ENCODE peak calls at places on chromosomes 16 and 17, in ten cellular contexts. M is substantia nigra, L is head of caudate nucleus, Q is iPS DF 6.9, I is epithelial cell of esophagus, D is Caco-2, Y is foreskin melanocyte, E is dermis blood vessel endothelial cell, G is left kidney, S is HCT116. R is an unnamed sample.

GRCh38 chr16:14436410-14436955 is 193.6 kb downstream of the PARN start:
- DNase-seq in M (peak; percentile 11), L (no peak), Q (no peak), I (no peak), D (no peak), Y (no peak), E (no peak), G (no peak), S (no peak), R (no peak)

GRCh38 chr16:89918453-89919347 is at the start of gene MC1R:
- DNase-seq in M (no peak), L (no peak), Q (no peak), I (no peak), D (peak; percentile 77), Y (peak; percentile 80), E (peak; percentile 58), G (peak; percentile 80), S (peak; percentile 26), R (peak; percentile 75)

GRCh38 chr16:84952335-84953050 is 58.8 kb downstream of the ZDHHC7 start:
- DNase-seq in M (peak; percentile 51), L (peak; percentile 77), Q (peak; percentile 82), I (peak; percentile 77), D (peak; percentile 83), Y (peak; percentile 64), E (peak; percentile 91), G (peak; percentile 92), S (peak; percentile 76), R (peak; percentile 83)

GRCh38 chr16:49593423-49594040 is 219.9 kb downstream of the C16orf78 start:
- DNase-seq in M (no peak), L (no peak), Q (no peak), I (no peak), D (peak; percentile 23), Y (no peak), E (no peak), G (no peak), S (no peak), R (peak; percentile 21)

GRCh38 chr17:50221500-50222480 is 20.4 kb upstream of the COL1A1 start:
- DNase-seq in M (peak; percentile 32), L (no peak), Q (no peak), I (peak; percentile 90), D (peak; percentile 43), Y (no peak), E (no peak), G (no peak), S (no peak), R (no peak)

GRCh38 chr17:46814446-46814845 is 4.0 kb downstream of the WNT3 start:
- DNase-seq in M (no peak), L (no peak), Q (no peak), I (no peak), D (no peak), Y (no peak), E (no peak), G (no peak), S (no peak), R (no peak)

GRCh38 chr17:63834431-63835166 is 7.1 kb upstream of the FTSJ3 start:
- DNase-seq in M (peak; percentile 59), L (peak; percentile 69), Q (peak; percentile 58), I (peak; percentile 83), D (peak; percentile 76), Y (peak; percentile 59), E (peak; percentile 92), G (peak; percentile 91), S (peak; percentile 83), R (peak; percentile 95)

GRCh38 chr17:61635913-61636432 is 45.0 kb upstream of the NACA2 start:
- DNase-seq in M (no peak), L (peak; percentile 31), Q (peak; percentile 43), I (peak; percentile 68), D (peak; percentile 55), Y (peak; percentile 54), E (peak; percentile 81), G (peak; percentile 58), S (peak; percentile 65), R (peak; percentile 77)

GRCh38 chr17:19004601-19005441 is at the start of gene FAM83G:
- DNase-seq in M (no peak), L (peak; percentile 75), Q (no peak), I (peak; percentile 92), D (peak; percentile 82), Y (no peak), E (peak; percentile 74), G (peak; percentile 71), S (peak; percentile 51), R (peak; percentile 67)

GRCh38 chr17:83196973-83197880 is 117.8 kb downstream of the METRNL start:
- DNase-seq in M (no peak), L (peak; percentile 2), Q (no peak), I (no peak), D (peak; percentile 31), Y (no peak), E (no peak), G (no peak), S (no peak), R (no peak)

GRCh38 chr17:74739227-74739831 is 2.3 kb downstream of the RAB37 start:
- DNase-seq in M (no peak), L (no peak), Q (no peak), I (no peak), D (no peak), Y (no peak), E (no peak), G (no peak), S (no peak), R (no peak)

GRCh38 chr17:75088465-75088895 is 726 bp downstream of the SLC16A5 start:
- DNase-seq in M (no peak), L (no peak), Q (no peak), I (no peak), D (no peak), Y (no peak), E (no peak), G (no peak), S (no peak), R (no peak)

GRCh38 chr16:63998-64913 is 8.2 kb downstream of the RHBDF1 start:
- DNase-seq in M (no peak), L (no peak), Q (no peak), I (no peak), D (no peak), Y (no peak), E (no peak), G (no peak), S (no peak), R (no peak)

GRCh38 chr17:29042679-29043538 is at the start of gene PIPOX:
- DNase-seq in M (peak; percentile 56), L (no peak), Q (peak; percentile 97), I (peak; percentile 20), D (no peak), Y (no peak), E (peak; percentile 72), G (peak; percentile 72), S (no peak), R (peak; percentile 94)

GRCh38 chr17:27343294-27343693 is 49.4 kb downstream of the WSB1 start:
- DNase-seq in M (no peak), L (no peak), Q (no peak), I (no peak), D (no peak), Y (no peak), E (no peak), G (no peak), S (no peak), R (peak; percentile 77)